ENCODE peak calls at places on chromosome 16, in five cellular contexts. E is activated naive CD8-positive, alpha-beta T cell treated with anti-CD3 and anti-CD28 coated beads, Interleukin-2, amount 10 ng/mL, durations not matched to agents 7 days and 5 days; O is astrocyte of the spinal cord; V is DMS153; Z is HTR-8/SVneo. S is an unnamed sample.

GRCh38 chr16:68883685-68884084 is 40.4 kb downstream of the TANGO6 start:
- DNase-seq in E (no peak), O (no peak), V (no peak), Z (no peak), S (no peak)

GRCh38 chr16:12271006-12271405 is 294.5 kb downstream of the SNX29 start:
- DNase-seq in E (no peak), O (peak; percentile 22), V (peak; percentile 44), Z (peak; percentile 36), S (no peak)

GRCh38 chr16:67481561-67482259 is 753 bp upstream of the ATP6V0D1 start:
- DNase-seq in E (peak; percentile 66), O (no peak), V (no peak), Z (no peak), S (no peak)

GRCh38 chr16:80971814-80972213 is 34.9 kb downstream of the CMC2 start:
- DNase-seq in E (no peak), O (no peak), V (no peak), Z (no peak), S (no peak)

GRCh38 chr16:74611721-74612120 is 4.8 kb upstream of the GLG1 start:
- DNase-seq in E (no peak), O (peak; percentile 59), V (no peak), Z (no peak), S (no peak)

GRCh38 chr16:85541619-85542547 is 71.2 kb upstream of the GSE1 start:
- DNase-seq in E (no peak), O (no peak), V (no peak), Z (no peak), S (no peak)

GRCh38 chr16:50368410-50369132 is at the start of gene BRD7:
- DNase-seq in E (peak; percentile 85), O (peak; percentile 44), V (no peak), Z (peak; percentile 55), S (peak; percentile 27)

GRCh38 chr16:64983983-64984382 is 137.9 kb downstream of the CDH11 start:
- DNase-seq in E (no peak), O (peak; percentile 87), V (peak; percentile 15), Z (no peak), S (no peak)

GRCh38 chr16:78444-79145 is 570 bp downstream of the MPG start:
- DNase-seq in E (no peak), O (peak; percentile 46), V (no peak), Z (peak; percentile 26), S (no peak)